ENCODE peak calls at places on chromosomes 11 and 22, in six cellular contexts. One of them, this sample, is unnamed. For H3K9me3, the result is how much of the 10 kb centered on the place peaks cover.

GRCh38 chr11:110679323-110679980 is 32.8 kb downstream of the ARHGAP20 start:
- DNase-seq in AG04450: peak
- DNase-seq in right atrium auricular region: no peak
- DNase-seq in pancreas: no peak
- DNase-seq in CD4-positive, alpha-beta memory T cell: no peak
- DNase-seq in Peyer's patch: no peak
- DNase-seq in this sample: no peak

GRCh38 chr11:96149743-96150555 is 193.0 kb downstream of the MAML2 start:
- DNase-seq in CD4-positive, alpha-beta memory T cell: no peak
- DNase-seq in Peyer's patch: no peak
- DNase-seq in pancreas: no peak
- DNase-seq in AG04450: peak
- DNase-seq in right atrium auricular region: no peak
- DNase-seq in this sample: no peak

GRCh38 chr11:81874627-81875026 is 859.0 kb downstream of the FAM181B start:
- DNase-seq in pancreas: no peak
- DNase-seq in right atrium auricular region: no peak
- DNase-seq in Peyer's patch: no peak
- DNase-seq in AG04450: no peak
- DNase-seq in CD4-positive, alpha-beta memory T cell: peak
- DNase-seq in this sample: no peak

GRCh38 chr11:15730617-15731385 is 616.1 kb downstream of the INSC start:
- DNase-seq in pancreas: no peak
- DNase-seq in CD4-positive, alpha-beta memory T cell: no peak
- DNase-seq in right atrium auricular region: no peak
- DNase-seq in AG04450: no peak
- DNase-seq in Peyer's patch: no peak
- DNase-seq in this sample: no peak

GRCh38 chr11:98940913-98941312 is 79.8 kb upstream of the CNTN5 start:
- DNase-seq in CD4-positive, alpha-beta memory T cell: no peak
- DNase-seq in pancreas: no peak
- DNase-seq in AG04450: no peak
- DNase-seq in right atrium auricular region: no peak
- DNase-seq in Peyer's patch: no peak
- DNase-seq in this sample: no peak

GRCh38 chr11:119377112-119377901 is 4.2 kb downstream of the USP2 start:
- DNase-seq in AG04450: no peak
- DNase-seq in right atrium auricular region: no peak
- DNase-seq in pancreas: no peak
- DNase-seq in Peyer's patch: no peak
- DNase-seq in CD4-positive, alpha-beta memory T cell: no peak
- DNase-seq in this sample: no peak

GRCh38 chr11:131389582-131389981 is 19.2 kb downstream of the NTM start:
- DNase-seq in right atrium auricular region: no peak
- DNase-seq in AG04450: no peak
- DNase-seq in Peyer's patch: no peak
- DNase-seq in pancreas: no peak
- DNase-seq in CD4-positive, alpha-beta memory T cell: no peak
- DNase-seq in this sample: no peak

GRCh38 chr11:63907808-63908530 is 9.0 kb downstream of the RCOR2 start:
- DNase-seq in AG04450: no peak
- DNase-seq in pancreas: no peak
- DNase-seq in CD4-positive, alpha-beta memory T cell: no peak
- DNase-seq in right atrium auricular region: no peak
- DNase-seq in Peyer's patch: no peak
- DNase-seq in this sample: no peak

GRCh38 chr11:128720522-128720985 is 26.7 kb downstream of the FLI1 start:
- DNase-seq in CD4-positive, alpha-beta memory T cell: peak
- DNase-seq in pancreas: no peak
- DNase-seq in right atrium auricular region: no peak
- DNase-seq in AG04450: no peak
- DNase-seq in Peyer's patch: peak
- DNase-seq in this sample: no peak

GRCh38 chr22:41906822-41907221 is 8.1 kb downstream of the SHISA8 start:
- DNase-seq in CD4-positive, alpha-beta memory T cell: no peak
- DNase-seq in Peyer's patch: no peak
- DNase-seq in pancreas: no peak
- DNase-seq in AG04450: no peak
- DNase-seq in right atrium auricular region: no peak
- DNase-seq in this sample: no peak

GRCh38 chr11:71364806-71365205 is 83.4 kb downstream of the DHCR7 start:
- DNase-seq in AG04450: no peak
- DNase-seq in right atrium auricular region: no peak
- DNase-seq in pancreas: no peak
- DNase-seq in Peyer's patch: no peak
- DNase-seq in CD4-positive, alpha-beta memory T cell: no peak
- DNase-seq in this sample: no peak
- H3K9me3 ChIP-seq in AG04450: under half
- H3K9me3 ChIP-seq in right atrium auricular region: under half
- H3K9me3 ChIP-seq in pancreas: under half
- H3K9me3 ChIP-seq in Peyer's patch: under half
- H3K9me3 ChIP-seq in CD4-positive, alpha-beta memory T cell: under half
- H3K9me3 ChIP-seq in this sample: under half

DNA sequence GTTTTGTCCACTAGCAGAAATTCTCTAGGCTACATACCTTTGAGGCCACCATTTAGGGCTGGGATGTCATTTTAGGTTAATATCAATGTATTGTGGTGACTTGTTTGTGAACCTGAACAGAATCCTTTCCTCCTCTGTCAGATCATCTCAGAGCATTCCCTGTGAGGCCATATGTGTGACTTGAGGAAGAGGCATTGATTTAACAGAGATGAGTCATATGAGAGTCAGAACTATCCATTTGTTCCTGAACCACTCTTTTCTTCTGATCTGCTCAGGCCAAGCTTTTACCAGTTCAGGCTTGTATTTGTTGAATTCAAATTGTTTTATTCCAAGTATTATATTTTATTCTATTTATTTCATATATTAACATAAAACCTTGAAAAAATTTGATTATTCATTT is 6.9 kb upstream of the OR4C6 start:
- DNase-seq in AG04450: no peak
- DNase-seq in CD4-positive, alpha-beta memory T cell: no peak
- DNase-seq in right atrium auricular region: no peak
- DNase-seq in pancreas: no peak
- DNase-seq in Peyer's patch: no peak
- DNase-seq in this sample: no peak
- H3K9me3 ChIP-seq in AG04450: under half
- H3K9me3 ChIP-seq in CD4-positive, alpha-beta memory T cell: under half
- H3K9me3 ChIP-seq in right atrium auricular region: under half
- H3K9me3 ChIP-seq in pancreas: under half
- H3K9me3 ChIP-seq in Peyer's patch: under half
- H3K9me3 ChIP-seq in this sample: under half

GRCh38 chr11:61513143-61513740 is 4.7 kb downstream of the LRRC10B start:
- DNase-seq in AG04450: no peak
- DNase-seq in CD4-positive, alpha-beta memory T cell: no peak
- DNase-seq in pancreas: no peak
- DNase-seq in right atrium auricular region: no peak
- DNase-seq in Peyer's patch: no peak
- DNase-seq in this sample: no peak
- H3K9me3 ChIP-seq in AG04450: under half
- H3K9me3 ChIP-seq in CD4-positive, alpha-beta memory T cell: under half
- H3K9me3 ChIP-seq in pancreas: under half
- H3K9me3 ChIP-seq in right atrium auricular region: under half
- H3K9me3 ChIP-seq in Peyer's patch: under half
- H3K9me3 ChIP-seq in this sample: under half

GRCh38 chr11:132621976-132622375 is 910.3 kb downstream of the OPCML start:
- DNase-seq in CD4-positive, alpha-beta memory T cell: no peak
- DNase-seq in pancreas: no peak
- DNase-seq in Peyer's patch: no peak
- DNase-seq in AG04450: no peak
- DNase-seq in right atrium auricular region: no peak
- DNase-seq in this sample: no peak
- H3K9me3 ChIP-seq in CD4-positive, alpha-beta memory T cell: under half
- H3K9me3 ChIP-seq in pancreas: under half
- H3K9me3 ChIP-seq in Peyer's patch: under half
- H3K9me3 ChIP-seq in AG04450: under half
- H3K9me3 ChIP-seq in right atrium auricular region: under half
- H3K9me3 ChIP-seq in this sample: under half

This sample was measured in esophagus squamous epithelium.